ENCODE peak calls at places on chromosomes 16 and 17, in nine cellular contexts. One of them, this sample, is unnamed.

GRCh38 chr17:67891481-67892119 is 66.3 kb downstream of the BPTF start:
- DNase-seq in transverse colon: peak; percentile 14
- DNase-seq in ovary: peak; percentile 23
- DNase-seq in esophagus muscularis mucosa: no peak
- DNase-seq in A549: peak; percentile 68
- DNase-seq in sigmoid colon: no peak
- DNase-seq in suprapubic skin: no peak
- DNase-seq in SK-N-SH: peak; percentile 67
- DNase-seq in K562: peak; percentile 25
- DNase-seq in this sample: no peak

GRCh38 chr16:75621170-75621477 is 2.0 kb downstream of the ADAT1 start:
- DNase-seq in transverse colon: no peak
- DNase-seq in ovary: no peak
- DNase-seq in esophagus muscularis mucosa: no peak
- DNase-seq in A549: peak; percentile 44
- DNase-seq in sigmoid colon: no peak
- DNase-seq in suprapubic skin: no peak
- DNase-seq in SK-N-SH: peak; percentile 56
- DNase-seq in K562: peak; percentile 86
- DNase-seq in this sample: no peak

GRCh38 chr16:71723537-71724319 is 773 bp downstream of the PHLPP2 start:
- DNase-seq in transverse colon: peak; percentile 85
- DNase-seq in ovary: peak; percentile 79
- DNase-seq in esophagus muscularis mucosa: no peak
- DNase-seq in A549: peak; percentile 72
- DNase-seq in sigmoid colon: peak; percentile 87
- DNase-seq in suprapubic skin: peak; percentile 74
- DNase-seq in SK-N-SH: peak; percentile 97
- DNase-seq in K562: peak; percentile 83
- DNase-seq in this sample: peak; percentile 85

GRCh38 chr17:81250286-81251090 is 11.4 kb downstream of the NDUFAF8 start:
- DNase-seq in transverse colon: no peak
- DNase-seq in ovary: no peak
- DNase-seq in esophagus muscularis mucosa: no peak
- DNase-seq in A549: no peak
- DNase-seq in sigmoid colon: no peak
- DNase-seq in suprapubic skin: no peak
- DNase-seq in SK-N-SH: no peak
- DNase-seq in K562: no peak
- DNase-seq in this sample: no peak

GRCh38 chr17:33977729-33978514 is 277.2 kb upstream of the CCL2 start:
- DNase-seq in transverse colon: no peak
- DNase-seq in ovary: no peak
- DNase-seq in esophagus muscularis mucosa: peak; percentile 82
- DNase-seq in A549: no peak
- DNase-seq in sigmoid colon: no peak
- DNase-seq in suprapubic skin: no peak
- DNase-seq in SK-N-SH: no peak
- DNase-seq in K562: no peak
- DNase-seq in this sample: no peak

GRCh38 chr16:54942353-54942943 is 11.8 kb downstream of the IRX5 start:
- DNase-seq in transverse colon: no peak
- DNase-seq in ovary: no peak
- DNase-seq in esophagus muscularis mucosa: peak; percentile 39
- DNase-seq in A549: no peak
- DNase-seq in sigmoid colon: no peak
- DNase-seq in suprapubic skin: no peak
- DNase-seq in SK-N-SH: no peak
- DNase-seq in K562: peak; percentile 9
- DNase-seq in this sample: no peak

GRCh38 chr17:35607239-35607817 is 20.2 kb downstream of the AP2B1 start:
- DNase-seq in transverse colon: no peak
- DNase-seq in ovary: no peak
- DNase-seq in esophagus muscularis mucosa: no peak
- DNase-seq in A549: no peak
- DNase-seq in sigmoid colon: no peak
- DNase-seq in suprapubic skin: no peak
- DNase-seq in SK-N-SH: no peak
- DNase-seq in K562: no peak
- DNase-seq in this sample: no peak

GRCh38 chr17:48442819-48443218 is 12.8 kb upstream of the SKAP1 start:
- DNase-seq in transverse colon: no peak
- DNase-seq in ovary: no peak
- DNase-seq in esophagus muscularis mucosa: no peak
- DNase-seq in A549: no peak
- DNase-seq in sigmoid colon: no peak
- DNase-seq in suprapubic skin: no peak
- DNase-seq in SK-N-SH: no peak
- DNase-seq in K562: peak; percentile 79
- DNase-seq in this sample: no peak

DNA sequence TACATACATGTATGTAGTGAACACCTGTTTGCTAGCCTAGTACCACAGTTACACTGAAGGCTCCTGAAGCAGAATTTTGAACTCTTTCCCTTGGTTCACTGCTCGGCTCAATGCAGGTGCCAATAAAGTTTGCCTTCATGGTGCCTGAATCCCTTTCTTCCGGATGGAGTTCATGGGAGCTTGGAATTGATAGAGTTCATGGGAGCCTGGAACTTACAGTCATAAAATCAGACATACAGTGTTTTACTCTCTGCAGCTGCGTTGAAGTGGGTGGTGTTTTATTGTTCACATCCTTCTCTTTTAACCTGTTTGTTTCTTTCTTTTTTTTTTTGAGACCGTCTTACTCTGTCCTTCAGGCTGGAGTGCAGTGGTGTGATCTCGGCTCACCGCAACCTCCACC is 29.2 kb upstream of the ABR start:
- DNase-seq in transverse colon: no peak
- DNase-seq in ovary: no peak
- DNase-seq in esophagus muscularis mucosa: no peak
- DNase-seq in A549: no peak
- DNase-seq in sigmoid colon: no peak
- DNase-seq in suprapubic skin: no peak
- DNase-seq in SK-N-SH: no peak
- DNase-seq in K562: no peak
- DNase-seq in this sample: no peak
- TF ChIP-seq EP300 in transverse colon: no peak
- TF ChIP-seq EP300 in ovary: no peak
- TF ChIP-seq EP300 in esophagus muscularis mucosa: no peak
- TF ChIP-seq EP300 in A549: no peak
- TF ChIP-seq EP300 in sigmoid colon: no peak
- TF ChIP-seq EP300 in suprapubic skin: no peak
- TF ChIP-seq EP300 in SK-N-SH: no peak
- TF ChIP-seq EP300 in K562: no peak
- TF ChIP-seq EP300 in this sample: no peak

DNA sequence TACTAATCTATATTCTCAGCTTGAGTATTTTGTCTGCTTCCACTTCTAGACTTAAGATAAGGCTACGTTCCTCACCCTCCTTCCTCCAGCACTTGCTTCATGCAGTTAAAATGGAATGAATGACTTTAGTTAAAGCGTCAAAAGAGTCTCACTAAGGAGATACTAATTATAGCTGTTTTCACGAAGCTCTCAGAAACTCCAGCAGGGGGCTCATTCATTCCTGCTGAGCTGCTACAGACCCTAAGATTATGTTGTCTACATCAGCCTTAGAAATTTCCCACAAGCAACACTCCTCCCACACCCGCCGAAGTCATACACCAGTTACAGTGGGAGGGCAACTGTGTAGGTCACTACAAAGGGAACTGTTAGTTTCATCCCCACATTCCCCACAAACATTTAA is 57.0 kb upstream of the KIFC3 start:
- DNase-seq in transverse colon: no peak
- DNase-seq in ovary: no peak
- DNase-seq in esophagus muscularis mucosa: no peak
- DNase-seq in A549: peak; percentile 82
- DNase-seq in sigmoid colon: no peak
- DNase-seq in suprapubic skin: peak; percentile 5
- DNase-seq in SK-N-SH: no peak
- DNase-seq in K562: peak; percentile 70
- DNase-seq in this sample: no peak
- TF ChIP-seq CTCF in transverse colon: no peak
- TF ChIP-seq CTCF in ovary: no peak
- TF ChIP-seq CTCF in esophagus muscularis mucosa: no peak
- TF ChIP-seq CTCF in A549: peak; percentile 55
- TF ChIP-seq CTCF in sigmoid colon: no peak
- TF ChIP-seq CTCF in suprapubic skin: no peak
- TF ChIP-seq CTCF in SK-N-SH: peak; percentile 40
- TF ChIP-seq CTCF in K562: peak; percentile 46
- TF ChIP-seq CTCF in this sample: no peak

GRCh38 chr16:86095131-86095752 is 196.3 kb downstream of the IRF8 start:
- DNase-seq in transverse colon: no peak
- DNase-seq in ovary: no peak
- DNase-seq in esophagus muscularis mucosa: no peak
- DNase-seq in A549: no peak
- DNase-seq in sigmoid colon: peak; percentile 32
- DNase-seq in suprapubic skin: peak; percentile 40
- DNase-seq in SK-N-SH: no peak
- DNase-seq in K562: no peak
- DNase-seq in this sample: no peak

GRCh38 chr16:86092586-86093480 is 193.9 kb downstream of the IRF8 start:
- DNase-seq in transverse colon: peak; percentile 2
- DNase-seq in ovary: no peak
- DNase-seq in esophagus muscularis mucosa: no peak
- DNase-seq in A549: no peak
- DNase-seq in sigmoid colon: peak; percentile 48
- DNase-seq in suprapubic skin: peak; percentile 27
- DNase-seq in SK-N-SH: no peak
- DNase-seq in K562: no peak
- DNase-seq in this sample: no peak

GRCh38 chr16:86093801-86094750 is 195.1 kb downstream of the IRF8 start:
- DNase-seq in transverse colon: peak; percentile 4
- DNase-seq in ovary: no peak
- DNase-seq in esophagus muscularis mucosa: no peak
- DNase-seq in A549: no peak
- DNase-seq in sigmoid colon: peak; percentile 52
- DNase-seq in suprapubic skin: peak; percentile 36
- DNase-seq in SK-N-SH: no peak
- DNase-seq in K562: no peak
- DNase-seq in this sample: no peak

GRCh38 chr16:86096850-86097249 is 197.9 kb downstream of the IRF8 start:
- DNase-seq in transverse colon: no peak
- DNase-seq in ovary: no peak
- DNase-seq in esophagus muscularis mucosa: no peak
- DNase-seq in A549: no peak
- DNase-seq in sigmoid colon: peak; percentile 15
- DNase-seq in suprapubic skin: peak; percentile 2
- DNase-seq in SK-N-SH: no peak
- DNase-seq in K562: no peak
- DNase-seq in this sample: no peak

DNA sequence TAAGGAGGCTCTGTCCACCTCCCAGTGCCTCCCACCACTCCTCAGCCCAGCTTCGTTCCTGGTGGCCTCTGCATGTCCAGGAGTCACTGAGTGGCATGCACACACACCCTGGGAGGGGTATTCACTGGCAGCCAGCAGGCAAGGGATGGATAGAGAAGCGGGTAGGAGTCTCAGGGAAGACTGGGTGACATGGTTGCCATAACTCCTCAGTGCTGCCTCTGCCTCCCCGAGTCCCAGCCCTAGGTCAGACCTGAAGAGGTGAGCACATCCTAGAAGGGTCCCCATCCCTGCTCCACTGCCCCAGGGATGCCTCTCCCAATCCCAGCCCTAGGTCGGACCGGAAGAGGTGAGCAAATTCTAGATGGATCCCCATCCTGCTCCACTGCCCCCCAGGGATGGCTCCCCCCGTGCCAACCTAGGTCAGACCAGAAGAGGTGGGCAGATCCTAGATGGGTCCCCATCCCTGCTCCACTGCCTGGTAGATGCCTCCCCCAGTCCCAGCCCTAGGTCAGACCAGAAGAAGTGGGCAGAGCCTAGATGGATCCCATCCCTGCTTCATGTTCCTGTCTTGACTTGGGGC is 197.0 kb downstream of the IRF8 start:
- DNase-seq in transverse colon: no peak
- DNase-seq in ovary: no peak
- DNase-seq in esophagus muscularis mucosa: no peak
- DNase-seq in A549: no peak
- DNase-seq in sigmoid colon: peak; percentile 49
- DNase-seq in suprapubic skin: peak; percentile 28
- DNase-seq in SK-N-SH: no peak
- DNase-seq in K562: no peak
- DNase-seq in this sample: no peak
- TF ChIP-seq EP300 in transverse colon: no peak
- TF ChIP-seq EP300 in ovary: no peak
- TF ChIP-seq EP300 in esophagus muscularis mucosa: no peak
- TF ChIP-seq EP300 in A549: no peak
- TF ChIP-seq EP300 in sigmoid colon: no peak
- TF ChIP-seq EP300 in suprapubic skin: no peak
- TF ChIP-seq EP300 in SK-N-SH: no peak
- TF ChIP-seq EP300 in K562: no peak
- TF ChIP-seq EP300 in this sample: no peak

GRCh38 chr16:3056336-3057180 is 8.9 kb upstream of the IL32 start:
- DNase-seq in transverse colon: no peak
- DNase-seq in ovary: no peak
- DNase-seq in esophagus muscularis mucosa: no peak
- DNase-seq in A549: no peak
- DNase-seq in sigmoid colon: no peak
- DNase-seq in suprapubic skin: no peak
- DNase-seq in SK-N-SH: no peak
- DNase-seq in K562: peak; percentile 37
- DNase-seq in this sample: no peak

GRCh38 chr16:3059041-3059722 is 6.3 kb upstream of the IL32 start:
- DNase-seq in transverse colon: peak; percentile 92
- DNase-seq in ovary: peak; percentile 81
- DNase-seq in esophagus muscularis mucosa: peak; percentile 94
- DNase-seq in A549: peak; percentile 84
- DNase-seq in sigmoid colon: peak; percentile 91
- DNase-seq in suprapubic skin: peak; percentile 91
- DNase-seq in SK-N-SH: peak; percentile 99
- DNase-seq in K562: peak; percentile 93
- DNase-seq in this sample: peak; percentile 91

GRCh38 chr16:3057181-3058166 is 8.0 kb upstream of the IL32 start:
- DNase-seq in transverse colon: no peak
- DNase-seq in ovary: no peak
- DNase-seq in esophagus muscularis mucosa: no peak
- DNase-seq in A549: no peak
- DNase-seq in sigmoid colon: no peak
- DNase-seq in suprapubic skin: no peak
- DNase-seq in SK-N-SH: no peak
- DNase-seq in K562: no peak
- DNase-seq in this sample: no peak

GRCh38 chr16:3059723-3060242 is 5.7 kb upstream of the IL32 start:
- DNase-seq in transverse colon: no peak
- DNase-seq in ovary: no peak
- DNase-seq in esophagus muscularis mucosa: no peak
- DNase-seq in A549: no peak
- DNase-seq in sigmoid colon: no peak
- DNase-seq in suprapubic skin: no peak
- DNase-seq in SK-N-SH: no peak
- DNase-seq in K562: no peak
- DNase-seq in this sample: no peak

DNA sequence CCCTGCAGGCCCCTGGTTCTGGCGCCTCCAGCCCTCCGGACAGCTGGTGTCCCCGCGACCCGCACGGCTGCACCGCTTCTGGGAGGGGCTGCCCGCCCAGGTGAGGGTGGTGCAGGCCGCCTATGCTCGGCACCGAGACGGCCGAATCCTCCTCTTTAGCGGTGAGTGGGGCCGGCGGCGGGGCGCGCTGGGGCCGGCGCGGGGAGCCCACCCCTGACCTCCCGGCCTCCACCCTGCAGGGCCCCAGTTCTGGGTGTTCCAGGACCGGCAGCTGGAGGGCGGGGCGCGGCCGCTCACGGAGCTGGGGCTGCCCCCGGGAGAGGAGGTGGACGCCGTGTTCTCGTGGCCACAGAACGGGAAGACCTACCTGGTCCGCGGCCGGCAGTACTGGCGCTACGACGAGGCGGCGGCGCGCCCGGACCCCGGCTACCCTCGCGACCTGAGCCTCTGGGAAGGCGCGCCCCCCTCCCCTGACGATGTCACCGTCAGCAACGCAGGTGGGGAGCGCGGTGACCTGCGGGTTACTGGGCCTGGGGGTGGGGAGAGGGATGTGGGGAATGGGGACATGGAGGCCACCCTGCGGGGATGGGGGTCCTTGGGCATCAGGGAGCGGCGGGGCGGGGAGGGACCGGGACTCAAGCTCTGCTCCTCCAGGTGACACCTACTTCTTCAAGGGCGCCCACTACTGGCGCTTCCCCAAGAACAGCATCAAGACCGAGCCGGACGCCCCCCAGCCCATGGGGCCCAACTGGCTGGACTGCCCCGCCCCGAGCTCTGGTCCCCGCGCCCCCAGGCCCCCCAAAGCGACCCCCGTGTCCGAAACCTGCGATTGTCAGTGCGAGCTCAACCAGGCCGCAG is 7.0 kb upstream of the IL32 start:
- DNase-seq in transverse colon: peak; percentile 75
- DNase-seq in ovary: peak; percentile 43
- DNase-seq in esophagus muscularis mucosa: no peak
- DNase-seq in A549: peak; percentile 64
- DNase-seq in sigmoid colon: peak; percentile 71
- DNase-seq in suprapubic skin: no peak
- DNase-seq in SK-N-SH: peak; percentile 57
- DNase-seq in K562: peak; percentile 81
- DNase-seq in this sample: peak; percentile 63
- TF ChIP-seq CTCF in transverse colon: no peak
- TF ChIP-seq CTCF in ovary: no peak
- TF ChIP-seq CTCF in esophagus muscularis mucosa: no peak
- TF ChIP-seq CTCF in A549: no peak
- TF ChIP-seq CTCF in sigmoid colon: no peak
- TF ChIP-seq CTCF in suprapubic skin: no peak
- TF ChIP-seq CTCF in SK-N-SH: no peak
- TF ChIP-seq CTCF in K562: peak; percentile 26
- TF ChIP-seq CTCF in this sample: no peak